ENCODE peak calls at places on chromosomes 7 and 10, in five cellular contexts. One of them, this sample, is unnamed.
A peak's percentile ranks its signal among the peaks of the same experiment; 100 is the strongest.

GRCh38 chr7:117014673-117015133 is 61.4 kb downstream of the ST7 start:
- DNase-seq in PC-3: no peak
- DNase-seq in CD8-positive, alpha-beta T cell: no peak
- DNase-seq in Caco-2: no peak
- DNase-seq in cardiac muscle cell: peak; percentile 75
- DNase-seq in this sample: peak; percentile 10

GRCh38 chr7:111531993-111532392 is 30.3 kb downstream of the IMMP2L start:
- DNase-seq in cardiac muscle cell: peak; percentile 52
- DNase-seq in PC-3: no peak
- DNase-seq in Caco-2: no peak
- DNase-seq in CD8-positive, alpha-beta T cell: no peak
- DNase-seq in this sample: no peak

GRCh38 chr10:116992183-116992582 is 12.8 kb downstream of the SHTN1 start:
- DNase-seq in PC-3: no peak
- DNase-seq in cardiac muscle cell: no peak
- DNase-seq in Caco-2: no peak
- DNase-seq in CD8-positive, alpha-beta T cell: no peak
- DNase-seq in this sample: no peak

GRCh38 chr10:48926764-48927163 is 12.9 kb downstream of the LRRC18 start:
- DNase-seq in PC-3: no peak
- DNase-seq in CD8-positive, alpha-beta T cell: no peak
- DNase-seq in Caco-2: no peak
- DNase-seq in cardiac muscle cell: no peak
- DNase-seq in this sample: no peak

GRCh38 chr10:94423627-94424026 is 21.3 kb downstream of the TBC1D12 start:
- DNase-seq in cardiac muscle cell: peak; percentile 67
- DNase-seq in PC-3: no peak
- DNase-seq in CD8-positive, alpha-beta T cell: no peak
- DNase-seq in Caco-2: no peak
- DNase-seq in this sample: no peak

GRCh38 chr10:1364151-1364910 is 308.1 kb downstream of the WDR37 start:
- DNase-seq in CD8-positive, alpha-beta T cell: no peak
- DNase-seq in PC-3: no peak
- DNase-seq in Caco-2: no peak
- DNase-seq in cardiac muscle cell: no peak
- DNase-seq in this sample: no peak

GRCh38 chr7:38740041-38740440 is 108.9 kb upstream of the AMPH start:
- DNase-seq in CD8-positive, alpha-beta T cell: no peak
- DNase-seq in PC-3: no peak
- DNase-seq in cardiac muscle cell: no peak
- DNase-seq in Caco-2: no peak
- DNase-seq in this sample: no peak

GRCh38 chr7:105831824-105832535 is 44.4 kb downstream of the ATXN7L1 start:
- DNase-seq in CD8-positive, alpha-beta T cell: no peak
- DNase-seq in Caco-2: no peak
- DNase-seq in cardiac muscle cell: no peak
- DNase-seq in PC-3: no peak
- DNase-seq in this sample: no peak

GRCh38 chr7:55382251-55382650 is 17.1 kb downstream of the LANCL2 start:
- DNase-seq in cardiac muscle cell: no peak
- DNase-seq in Caco-2: no peak
- DNase-seq in PC-3: no peak
- DNase-seq in CD8-positive, alpha-beta T cell: no peak
- DNase-seq in this sample: no peak

GRCh38 chr7:131149429-131149774 is 178.3 kb upstream of the MKLN1 start:
- DNase-seq in CD8-positive, alpha-beta T cell: no peak
- DNase-seq in PC-3: no peak
- DNase-seq in cardiac muscle cell: no peak
- DNase-seq in Caco-2: no peak
- DNase-seq in this sample: no peak

GRCh38 chr7:2710256-2710655 is 22.3 kb downstream of the AMZ1 start:
- DNase-seq in PC-3: no peak
- DNase-seq in CD8-positive, alpha-beta T cell: peak; percentile 66
- DNase-seq in cardiac muscle cell: no peak
- DNase-seq in Caco-2: no peak
- DNase-seq in this sample: no peak

GRCh38 chr7:158431055-158431940 is 156.3 kb downstream of the PTPRN2 start:
- DNase-seq in PC-3: no peak
- DNase-seq in Caco-2: peak; percentile 19
- DNase-seq in cardiac muscle cell: no peak
- DNase-seq in CD8-positive, alpha-beta T cell: no peak
- DNase-seq in this sample: no peak

GRCh38 chr10:29304259-29305030 is 15.6 kb downstream of the LYZL1 start:
- DNase-seq in cardiac muscle cell: peak; percentile 87
- DNase-seq in PC-3: peak; percentile 74
- DNase-seq in CD8-positive, alpha-beta T cell: no peak
- DNase-seq in Caco-2: peak; percentile 74
- DNase-seq in this sample: peak; percentile 65

GRCh38 chr7:143384148-143384547 is 3.0 kb downstream of the ZYX start:
- DNase-seq in Caco-2: no peak
- DNase-seq in CD8-positive, alpha-beta T cell: no peak
- DNase-seq in PC-3: no peak
- DNase-seq in cardiac muscle cell: peak; percentile 70
- DNase-seq in this sample: no peak

GRCh38 chr7:121620953-121621606 is 225.0 kb upstream of the FAM3C start:
- DNase-seq in cardiac muscle cell: no peak
- DNase-seq in Caco-2: no peak
- DNase-seq in PC-3: no peak
- DNase-seq in CD8-positive, alpha-beta T cell: no peak
- DNase-seq in this sample: no peak

GRCh38 chr7:121620206-121620605 is 224.1 kb upstream of the FAM3C start:
- DNase-seq in cardiac muscle cell: no peak
- DNase-seq in CD8-positive, alpha-beta T cell: no peak
- DNase-seq in Caco-2: no peak
- DNase-seq in PC-3: no peak
- DNase-seq in this sample: no peak

GRCh38 chr7:121621947-121622346 is 225.8 kb upstream of the FAM3C start:
- DNase-seq in PC-3: no peak
- DNase-seq in cardiac muscle cell: peak; percentile 64
- DNase-seq in Caco-2: no peak
- DNase-seq in CD8-positive, alpha-beta T cell: no peak
- DNase-seq in this sample: no peak

GRCh38 chr7:121623130-121623872 is 227.2 kb upstream of the FAM3C start:
- DNase-seq in cardiac muscle cell: peak; percentile 18
- DNase-seq in Caco-2: no peak
- DNase-seq in CD8-positive, alpha-beta T cell: no peak
- DNase-seq in PC-3: no peak
- DNase-seq in this sample: no peak

DNA sequence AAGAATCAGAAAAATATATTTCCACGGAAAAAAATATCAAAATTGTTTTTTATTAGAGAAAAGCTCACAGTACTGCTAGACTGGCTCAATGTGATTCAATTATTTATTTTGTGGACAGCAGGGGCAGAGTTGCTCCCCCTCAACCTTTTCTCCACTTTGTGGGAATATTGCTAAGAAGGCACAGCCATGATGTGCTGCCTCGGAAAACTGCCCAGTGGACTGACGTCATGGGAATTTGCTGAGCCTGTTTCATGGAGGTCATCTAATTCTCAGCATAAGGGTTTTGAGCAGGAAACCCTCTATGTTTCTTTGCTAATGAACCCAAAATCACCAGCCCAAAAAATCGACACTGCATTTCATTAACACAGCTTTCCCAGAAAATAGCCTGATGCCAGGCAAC is 228.8 kb upstream of the FAM3C start:
- DNase-seq in PC-3: no peak
- DNase-seq in cardiac muscle cell: peak; percentile 74
- DNase-seq in CD8-positive, alpha-beta T cell: no peak
- DNase-seq in Caco-2: no peak
- DNase-seq in this sample: no peak
- TF ChIP-seq CTCF in PC-3: no peak
- TF ChIP-seq CTCF in cardiac muscle cell: no peak
- TF ChIP-seq CTCF in CD8-positive, alpha-beta T cell: no peak
- TF ChIP-seq CTCF in Caco-2: no peak
- TF ChIP-seq CTCF in this sample: no peak

DNA sequence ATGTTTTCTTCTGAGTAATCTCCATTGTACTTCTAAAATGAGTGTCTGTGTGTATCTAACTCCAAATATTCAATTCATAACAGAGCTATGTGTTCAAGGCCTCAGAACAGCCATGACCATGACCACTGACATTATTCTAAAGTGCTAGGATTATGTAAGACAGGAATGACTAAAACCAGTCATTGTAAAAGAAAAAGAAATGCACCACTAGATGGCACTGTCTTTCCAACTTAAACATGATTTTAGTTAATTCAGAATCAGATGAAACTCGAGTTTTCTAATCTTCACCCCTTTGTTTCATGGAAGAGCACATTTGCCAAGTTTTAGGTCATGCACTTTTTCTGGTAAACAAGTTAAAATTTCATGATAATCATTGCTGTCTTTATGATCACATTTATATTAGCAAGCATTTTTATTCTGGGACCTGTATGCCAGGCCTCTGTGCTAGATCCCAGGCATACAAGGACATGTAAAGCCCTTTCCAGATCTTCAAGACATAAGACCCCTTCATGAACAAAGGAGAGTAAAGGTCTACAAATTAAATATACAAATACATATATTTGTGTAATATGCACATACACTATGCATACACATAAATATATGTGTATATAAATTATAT is 26.1 kb upstream of the RSU1 start:
- DNase-seq in CD8-positive, alpha-beta T cell: no peak
- DNase-seq in PC-3: peak; percentile 83
- DNase-seq in cardiac muscle cell: peak; percentile 87
- DNase-seq in Caco-2: no peak
- DNase-seq in this sample: peak; percentile 23
- TF ChIP-seq CTCF in CD8-positive, alpha-beta T cell: peak; percentile 72
- TF ChIP-seq CTCF in PC-3: peak; percentile 58
- TF ChIP-seq CTCF in cardiac muscle cell: peak; percentile 41
- TF ChIP-seq CTCF in Caco-2: peak; percentile 81
- TF ChIP-seq CTCF in this sample: peak; percentile 56

DNA sequence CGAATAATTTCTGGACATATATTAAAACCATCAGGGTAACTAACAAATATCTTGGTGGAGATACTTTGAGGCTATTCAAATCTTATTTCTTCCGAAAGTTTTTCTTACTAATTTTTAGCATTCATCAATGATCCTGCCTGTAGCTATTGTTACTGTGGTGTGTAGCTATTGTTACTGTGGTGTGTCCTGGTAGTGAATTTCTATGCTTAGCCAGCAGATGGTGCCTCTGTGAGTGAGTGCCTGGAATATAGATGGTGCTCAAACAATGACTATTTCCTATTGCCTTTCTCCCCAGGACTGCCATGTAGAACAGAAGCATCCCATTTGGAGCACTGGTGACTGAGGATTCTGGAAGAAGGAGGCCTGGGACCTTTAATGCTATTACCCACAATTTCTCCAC is 245.7 kb downstream of the CCSER2 start:
- DNase-seq in cardiac muscle cell: no peak
- DNase-seq in Caco-2: no peak
- DNase-seq in CD8-positive, alpha-beta T cell: no peak
- DNase-seq in PC-3: peak; percentile 23
- DNase-seq in this sample: no peak
- TF ChIP-seq CTCF in cardiac muscle cell: no peak
- TF ChIP-seq CTCF in Caco-2: peak; percentile 16
- TF ChIP-seq CTCF in CD8-positive, alpha-beta T cell: no peak
- TF ChIP-seq CTCF in PC-3: peak; percentile 48
- TF ChIP-seq CTCF in this sample: no peak

DNA sequence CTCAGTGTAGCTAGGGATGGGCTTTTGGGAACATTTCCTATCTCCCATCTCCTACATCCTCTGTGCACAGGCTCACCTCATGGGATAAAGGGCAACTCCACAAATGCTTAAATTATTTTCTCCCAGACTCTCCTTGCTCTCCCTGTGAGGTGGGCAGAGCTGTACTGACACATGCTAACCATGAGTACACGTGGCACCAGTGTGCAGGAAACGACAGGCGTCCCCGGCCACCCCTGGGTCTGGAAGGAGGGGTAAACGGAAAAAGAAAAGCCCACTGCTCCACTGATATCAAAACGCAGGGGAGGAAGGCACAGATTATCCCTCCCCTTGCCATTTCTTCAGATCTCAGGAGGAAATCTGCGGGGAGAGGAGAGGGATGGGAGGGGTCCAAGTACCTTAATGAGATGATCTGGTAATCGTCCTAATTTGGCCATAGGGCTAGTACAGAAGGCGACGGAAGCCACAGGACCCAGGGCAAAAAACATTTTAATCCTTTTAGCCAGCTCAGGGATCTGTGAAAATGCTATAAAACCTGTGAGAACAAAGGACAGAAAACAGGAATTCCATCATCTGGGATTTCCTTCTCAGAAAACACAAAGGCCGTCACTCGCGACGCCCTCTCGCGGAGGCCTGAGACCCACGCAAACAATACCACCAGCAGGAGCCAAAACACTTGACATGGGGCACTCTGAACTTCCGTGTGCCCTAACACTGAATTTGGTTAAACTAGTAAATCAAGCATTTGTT is 17.8 kb upstream of the CH25H start:
- DNase-seq in cardiac muscle cell: peak; percentile 46
- DNase-seq in Caco-2: no peak
- DNase-seq in CD8-positive, alpha-beta T cell: no peak
- DNase-seq in PC-3: no peak
- DNase-seq in this sample: no peak
- TF ChIP-seq CTCF in cardiac muscle cell: peak; percentile 43
- TF ChIP-seq CTCF in Caco-2: no peak
- TF ChIP-seq CTCF in CD8-positive, alpha-beta T cell: no peak
- TF ChIP-seq CTCF in PC-3: no peak
- TF ChIP-seq CTCF in this sample: no peak

This sample was measured in nephron progenitor cell.